ENCODE peak calls at places on chromosomes 12 and 14, in four cellular contexts. One of them, this sample, is unnamed.

GRCh38 chr14:65462411-65462810 is 49.9 kb downstream of the FUT8 start:
- DNase-seq in CD4-positive, alpha-beta T cell: no peak
- DNase-seq in cardiac fibroblast: peak
- DNase-seq in mucosa of descending colon: no peak
- DNase-seq in this sample: no peak

GRCh38 chr12:95918194-95918993 is 24.0 kb downstream of the CCDC38 start:
- DNase-seq in CD4-positive, alpha-beta T cell: no peak
- DNase-seq in cardiac fibroblast: peak
- DNase-seq in mucosa of descending colon: peak
- DNase-seq in this sample: no peak

GRCh38 chr12:67697443-67697842 is 48.9 kb downstream of the DYRK2 start:
- DNase-seq in CD4-positive, alpha-beta T cell: no peak
- DNase-seq in cardiac fibroblast: no peak
- DNase-seq in mucosa of descending colon: no peak
- DNase-seq in this sample: no peak

GRCh38 chr14:35898217-35898775 is 72.2 kb downstream of the BRMS1L start:
- DNase-seq in CD4-positive, alpha-beta T cell: no peak
- DNase-seq in cardiac fibroblast: no peak
- DNase-seq in mucosa of descending colon: no peak
- DNase-seq in this sample: no peak

GRCh38 chr14:69917287-69917686 is 38.1 kb downstream of the SMOC1 start:
- DNase-seq in CD4-positive, alpha-beta T cell: no peak
- DNase-seq in cardiac fibroblast: no peak
- DNase-seq in mucosa of descending colon: no peak
- DNase-seq in this sample: no peak

GRCh38 chr14:59013672-59014298 is 174.7 kb upstream of the DAAM1 start:
- DNase-seq in CD4-positive, alpha-beta T cell: no peak
- DNase-seq in cardiac fibroblast: peak
- DNase-seq in mucosa of descending colon: no peak
- DNase-seq in this sample: no peak

GRCh38 chr14:96104469-96105057 is 65.4 kb downstream of the C14orf132 start:
- DNase-seq in CD4-positive, alpha-beta T cell: no peak
- DNase-seq in cardiac fibroblast: peak
- DNase-seq in mucosa of descending colon: peak
- DNase-seq in this sample: no peak

GRCh38 chr12:59070534-59070933 is 150.2 kb upstream of the LRIG3 start:
- DNase-seq in CD4-positive, alpha-beta T cell: no peak
- DNase-seq in cardiac fibroblast: peak
- DNase-seq in mucosa of descending colon: no peak
- DNase-seq in this sample: no peak

GRCh38 chr12:14611640-14612203 is 44.0 kb upstream of the PLBD1 start:
- DNase-seq in CD4-positive, alpha-beta T cell: no peak
- DNase-seq in cardiac fibroblast: no peak
- DNase-seq in mucosa of descending colon: no peak
- DNase-seq in this sample: no peak

GRCh38 chr14:89028462-89029134 is 204.1 kb downstream of the TTC8 start:
- DNase-seq in CD4-positive, alpha-beta T cell: no peak
- DNase-seq in cardiac fibroblast: no peak
- DNase-seq in mucosa of descending colon: no peak
- DNase-seq in this sample: no peak

GRCh38 chr14:96624661-96625435 is 122.7 kb downstream of the PAPOLA start:
- DNase-seq in CD4-positive, alpha-beta T cell: no peak
- DNase-seq in cardiac fibroblast: no peak
- DNase-seq in mucosa of descending colon: no peak
- DNase-seq in this sample: no peak

GRCh38 chr14:68157971-68158371 is 338.4 kb downstream of the RAD51B start:
- DNase-seq in CD4-positive, alpha-beta T cell: no peak
- DNase-seq in cardiac fibroblast: peak
- DNase-seq in mucosa of descending colon: no peak
- DNase-seq in this sample: no peak

GRCh38 chr12:19179986-19180385 is 50.5 kb downstream of the PLEKHA5 start:
- DNase-seq in CD4-positive, alpha-beta T cell: no peak
- DNase-seq in cardiac fibroblast: no peak
- DNase-seq in mucosa of descending colon: no peak
- DNase-seq in this sample: no peak

GRCh38 chr14:23538785-23539184 is 12.8 kb downstream of the ZFHX2 start:
- DNase-seq in CD4-positive, alpha-beta T cell: no peak
- DNase-seq in cardiac fibroblast: peak
- DNase-seq in mucosa of descending colon: no peak
- DNase-seq in this sample: no peak

GRCh38 chr14:100542619-100543205 is 44.5 kb downstream of the BEGAIN start:
- DNase-seq in CD4-positive, alpha-beta T cell: no peak
- DNase-seq in cardiac fibroblast: no peak
- DNase-seq in mucosa of descending colon: no peak
- DNase-seq in this sample: no peak

GRCh38 chr12:88266851-88267360 is 124.8 kb downstream of the TMTC3 start:
- DNase-seq in CD4-positive, alpha-beta T cell: no peak
- DNase-seq in cardiac fibroblast: peak
- DNase-seq in mucosa of descending colon: no peak
- DNase-seq in this sample: no peak

GRCh38 chr14:89813485-89814080 is 140.9 kb downstream of the EFCAB11 start:
- DNase-seq in CD4-positive, alpha-beta T cell: no peak
- DNase-seq in cardiac fibroblast: peak
- DNase-seq in mucosa of descending colon: no peak
- DNase-seq in this sample: no peak

GRCh38 chr12:99281277-99281676 is 366.3 kb upstream of the GARIN6 start:
- DNase-seq in CD4-positive, alpha-beta T cell: no peak
- DNase-seq in cardiac fibroblast: peak
- DNase-seq in mucosa of descending colon: no peak
- DNase-seq in this sample: no peak

GRCh38 chr14:51261151-51261550 is 21.1 kb downstream of the TMX1 start:
- DNase-seq in CD4-positive, alpha-beta T cell: no peak
- DNase-seq in cardiac fibroblast: no peak
- DNase-seq in mucosa of descending colon: no peak
- DNase-seq in this sample: no peak

GRCh38 chr14:77120771-77121743 is 20.5 kb downstream of the ZDHHC22 start:
- DNase-seq in CD4-positive, alpha-beta T cell: no peak
- DNase-seq in cardiac fibroblast: no peak
- DNase-seq in mucosa of descending colon: peak
- DNase-seq in this sample: no peak

GRCh38 chr12:33706927-33707326 is 267.3 kb upstream of the SYT10 start:
- DNase-seq in CD4-positive, alpha-beta T cell: no peak
- DNase-seq in cardiac fibroblast: no peak
- DNase-seq in mucosa of descending colon: no peak
- DNase-seq in this sample: no peak

GRCh38 chr14:74573421-74574091 is 38.5 kb downstream of the LTBP2 start:
- DNase-seq in CD4-positive, alpha-beta T cell: no peak
- DNase-seq in cardiac fibroblast: no peak
- DNase-seq in mucosa of descending colon: no peak
- DNase-seq in this sample: no peak

GRCh38 chr12:119693511-119693910 is 25.6 kb downstream of the PRKAB1 start:
- DNase-seq in CD4-positive, alpha-beta T cell: no peak
- DNase-seq in cardiac fibroblast: no peak
- DNase-seq in mucosa of descending colon: no peak
- DNase-seq in this sample: no peak

GRCh38 chr12:119693006-119693405 is 25.1 kb downstream of the PRKAB1 start:
- DNase-seq in CD4-positive, alpha-beta T cell: no peak
- DNase-seq in cardiac fibroblast: peak
- DNase-seq in mucosa of descending colon: peak
- DNase-seq in this sample: no peak

GRCh38 chr12:119696943-119697342 is 29.0 kb downstream of the PRKAB1 start:
- DNase-seq in CD4-positive, alpha-beta T cell: no peak
- DNase-seq in cardiac fibroblast: no peak
- DNase-seq in mucosa of descending colon: no peak
- DNase-seq in this sample: no peak

GRCh38 chr12:119694111-119694510 is 26.2 kb downstream of the PRKAB1 start:
- DNase-seq in CD4-positive, alpha-beta T cell: no peak
- DNase-seq in cardiac fibroblast: no peak
- DNase-seq in mucosa of descending colon: no peak
- DNase-seq in this sample: no peak

GRCh38 chr12:119695034-119695433 is 27.1 kb downstream of the PRKAB1 start:
- DNase-seq in CD4-positive, alpha-beta T cell: no peak
- DNase-seq in cardiac fibroblast: peak
- DNase-seq in mucosa of descending colon: no peak
- DNase-seq in this sample: no peak
- TF ChIP-seq CTCF in CD4-positive, alpha-beta T cell: peak
- TF ChIP-seq CTCF in cardiac fibroblast: peak
- TF ChIP-seq CTCF in mucosa of descending colon: peak
- TF ChIP-seq CTCF in this sample: peak

DNA sequence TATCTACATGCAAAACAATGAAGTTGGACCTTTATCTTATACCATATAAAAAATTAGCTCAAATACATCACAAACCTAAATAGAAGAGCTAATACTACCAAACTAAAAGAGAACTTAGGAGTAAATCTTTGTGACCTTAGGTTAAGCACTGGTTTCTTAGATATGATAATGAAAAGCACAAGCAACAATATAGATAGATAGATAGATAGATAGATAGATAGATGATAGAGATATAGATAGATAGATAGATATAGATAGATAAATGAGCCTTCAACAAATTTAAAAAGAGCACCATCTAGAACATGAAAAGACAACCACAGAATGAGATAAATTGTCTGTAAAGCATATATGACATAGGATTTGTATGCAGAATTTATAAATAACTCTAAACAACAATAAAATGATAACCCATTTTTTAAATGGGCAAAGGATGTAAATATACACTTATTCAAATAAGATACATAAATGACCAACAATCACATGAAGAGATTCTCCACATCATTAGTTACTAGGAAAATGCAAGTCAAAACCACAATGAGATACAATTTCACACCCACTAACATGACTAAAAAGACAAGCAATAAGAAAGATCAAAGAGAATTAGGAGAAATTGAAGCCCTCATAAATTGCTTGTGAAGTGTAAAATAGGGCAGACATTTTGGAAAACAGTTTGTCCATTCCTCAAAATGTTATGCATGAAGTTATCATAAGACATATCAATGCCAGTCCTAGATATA is 293.7 kb downstream of the BTG1 start:
- DNase-seq in CD4-positive, alpha-beta T cell: no peak
- DNase-seq in cardiac fibroblast: no peak
- DNase-seq in mucosa of descending colon: no peak
- DNase-seq in this sample: no peak
- TF ChIP-seq CTCF in CD4-positive, alpha-beta T cell: no peak
- TF ChIP-seq CTCF in cardiac fibroblast: no peak
- TF ChIP-seq CTCF in mucosa of descending colon: no peak
- TF ChIP-seq CTCF in this sample: no peak

GRCh38 chr14:104267895-104268294 is 129.5 kb downstream of the KIF26A start:
- DNase-seq in CD4-positive, alpha-beta T cell: no peak
- DNase-seq in cardiac fibroblast: no peak
- DNase-seq in mucosa of descending colon: no peak
- DNase-seq in this sample: no peak

GRCh38 chr14:104264495-104265265 is 126.3 kb downstream of the KIF26A start:
- DNase-seq in CD4-positive, alpha-beta T cell: no peak
- DNase-seq in cardiac fibroblast: no peak
- DNase-seq in mucosa of descending colon: no peak
- DNase-seq in this sample: no peak

GRCh38 chr14:104266643-104267575 is 128.5 kb downstream of the KIF26A start:
- DNase-seq in CD4-positive, alpha-beta T cell: no peak
- DNase-seq in cardiac fibroblast: no peak
- DNase-seq in mucosa of descending colon: no peak
- DNase-seq in this sample: no peak

GRCh38 chr14:104268295-104268694 is 129.9 kb downstream of the KIF26A start:
- DNase-seq in CD4-positive, alpha-beta T cell: no peak
- DNase-seq in cardiac fibroblast: no peak
- DNase-seq in mucosa of descending colon: no peak
- DNase-seq in this sample: no peak

GRCh38 chr14:104265918-104266642 is 127.7 kb downstream of the KIF26A start:
- DNase-seq in CD4-positive, alpha-beta T cell: no peak
- DNase-seq in cardiac fibroblast: no peak
- DNase-seq in mucosa of descending colon: peak
- DNase-seq in this sample: no peak
- TF ChIP-seq CTCF in CD4-positive, alpha-beta T cell: no peak
- TF ChIP-seq CTCF in cardiac fibroblast: no peak
- TF ChIP-seq CTCF in mucosa of descending colon: no peak
- TF ChIP-seq CTCF in this sample: no peak

DNA sequence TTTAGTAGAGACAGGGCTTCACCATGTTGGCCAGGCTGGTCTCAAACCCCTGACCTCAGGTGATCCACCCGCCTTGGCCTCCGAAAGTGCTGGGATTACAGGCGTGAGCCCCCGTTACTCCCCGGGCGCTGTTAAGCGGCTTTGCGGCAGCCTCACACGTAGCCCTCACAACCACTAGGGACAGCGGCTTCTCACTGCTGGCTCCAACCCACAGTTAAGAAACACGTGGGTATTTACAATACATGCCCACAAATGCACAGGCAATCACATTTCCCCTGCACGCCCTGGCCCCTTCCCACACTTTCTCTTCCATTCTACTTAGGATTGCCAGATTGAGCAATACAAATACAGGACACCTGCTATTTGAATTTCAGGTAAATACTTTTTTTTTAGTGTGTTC is 37.0 kb upstream of the EIF5 start:
- DNase-seq in CD4-positive, alpha-beta T cell: no peak
- DNase-seq in cardiac fibroblast: no peak
- DNase-seq in mucosa of descending colon: no peak
- DNase-seq in this sample: no peak
- TF ChIP-seq CTCF in CD4-positive, alpha-beta T cell: no peak
- TF ChIP-seq CTCF in cardiac fibroblast: no peak
- TF ChIP-seq CTCF in mucosa of descending colon: no peak
- TF ChIP-seq CTCF in this sample: peak

GRCh38 chr14:106564058-106564643 is 1037.8 kb downstream of the TMEM121 start:
- DNase-seq in CD4-positive, alpha-beta T cell: peak
- DNase-seq in cardiac fibroblast: no peak
- DNase-seq in mucosa of descending colon: peak
- DNase-seq in this sample: no peak
- TF ChIP-seq CTCF in CD4-positive, alpha-beta T cell: peak
- TF ChIP-seq CTCF in cardiac fibroblast: peak
- TF ChIP-seq CTCF in mucosa of descending colon: peak
- TF ChIP-seq CTCF in this sample: no peak

This sample was measured in progenitor cell of endocrine pancreas.